ENCODE peak calls at places on chromosomes 3 and 15, in four cellular contexts. L is SK-N-SH; A is CD8-positive, alpha-beta T cell; I is colonic mucosa. T is an unnamed sample. For H3K27me3, the result is how much of the 10 kb centered on the place peaks cover.

GRCh38 chr3:125684199-125684598 is 88.9 kb upstream of the OSBPL11 start:
- DNase-seq in L (peak), I (no peak), A (no peak), T (peak)

GRCh38 chr15:48242531-48242930 is 36.4 kb downstream of the SLC12A1 start:
- DNase-seq in I (no peak), L (no peak), A (no peak), T (no peak)

GRCh38 chr3:113329757-113330156 is 111.5 kb downstream of the CFAP44 start:
- DNase-seq in L (no peak), A (no peak), I (no peak), T (no peak)

GRCh38 chr3:109330405-109330804 is 6.9 kb downstream of the DPPA4 start:
- DNase-seq in A (no peak), I (no peak), L (no peak), T (no peak)

GRCh38 chr3:30516238-30516637 is 90.2 kb upstream of the TGFBR2 start:
- DNase-seq in L (no peak), A (no peak), I (no peak), T (no peak)

GRCh38 chr3:10232138-10232537 is 16.1 kb upstream of the TATDN2 start:
- DNase-seq in L (no peak), I (no peak), A (no peak), T (no peak)

GRCh38 chr3:132781922-132782321 is 59.7 kb upstream of the NPHP3 start:
- DNase-seq in A (no peak), L (no peak), I (no peak), T (no peak)

GRCh38 chr3:124037332-124037731 is 45.4 kb upstream of the ROPN1 start:
- DNase-seq in L (no peak), A (no peak), I (no peak), T (no peak)

GRCh38 chr3:115245437-115245836 is 98.3 kb upstream of the ZBTB20 start:
- DNase-seq in I (no peak), A (no peak), L (no peak), T (no peak)

GRCh38 chr3:177830411-177830849 is 633.1 kb upstream of the TBL1XR1 start:
- DNase-seq in L (no peak), I (peak), A (no peak), T (no peak)

GRCh38 chr15:72796515-72797337 is 13.2 kb upstream of the ADPGK start:
- DNase-seq in A (peak), L (peak), I (peak), T (peak)

DNA sequence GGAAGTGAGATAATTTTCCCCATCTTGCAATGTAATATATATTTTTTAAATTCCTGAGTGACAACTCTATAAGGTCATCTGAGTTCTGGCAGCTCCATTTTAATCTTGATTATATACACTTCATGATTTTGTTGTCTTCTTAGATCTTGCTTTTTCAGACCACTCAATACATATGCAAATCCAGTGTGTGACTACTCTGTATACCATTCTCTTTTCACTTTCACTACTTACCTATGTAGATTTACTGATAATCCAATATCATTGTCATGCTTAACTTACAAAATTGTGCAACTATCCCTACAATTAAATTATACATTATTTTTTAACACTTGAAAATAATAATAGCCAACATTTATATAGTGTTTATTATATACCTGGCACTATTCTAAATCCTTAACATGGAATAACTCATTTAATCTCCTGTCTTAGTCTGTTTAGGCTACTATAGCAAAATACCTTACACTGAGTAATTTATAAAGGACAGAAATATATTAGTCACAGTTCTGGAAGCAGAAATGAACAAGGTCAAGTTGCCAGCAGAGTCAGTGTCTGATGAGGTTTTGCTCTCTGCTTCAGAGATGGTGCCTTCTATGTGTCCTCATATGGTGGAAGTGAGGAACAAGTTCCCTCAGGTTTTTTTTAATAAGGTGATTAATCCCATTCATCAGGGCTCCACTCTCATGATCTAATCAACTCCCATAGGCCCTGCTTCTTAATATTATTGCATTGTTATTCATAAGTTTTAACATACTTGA is 338.5 kb downstream of the TUSC7 start:
- DNase-seq in L (no peak), A (no peak), I (no peak), T (no peak)
- H3K4me3 ChIP-seq in L (no peak), A (no peak), I (no peak), T (no peak)

GRCh38 chr3:182668974-182669373 is 124.3 kb upstream of the ATP11B start:
- DNase-seq in A (no peak), L (no peak), I (no peak), T (no peak)

GRCh38 chr3:182673336-182673735 is 120.0 kb upstream of the ATP11B start:
- DNase-seq in A (no peak), I (no peak), L (no peak), T (no peak)

GRCh38 chr3:182668541-182668940 is 124.8 kb upstream of the ATP11B start:
- DNase-seq in L (no peak), I (no peak), A (no peak), T (no peak)

GRCh38 chr3:182671942-182672341 is 121.4 kb upstream of the ATP11B start:
- DNase-seq in A (no peak), L (peak), I (no peak), T (no peak)
- H3K27me3 ChIP-seq in A (under half), L (under half), I (under half), T (under half)

DNA sequence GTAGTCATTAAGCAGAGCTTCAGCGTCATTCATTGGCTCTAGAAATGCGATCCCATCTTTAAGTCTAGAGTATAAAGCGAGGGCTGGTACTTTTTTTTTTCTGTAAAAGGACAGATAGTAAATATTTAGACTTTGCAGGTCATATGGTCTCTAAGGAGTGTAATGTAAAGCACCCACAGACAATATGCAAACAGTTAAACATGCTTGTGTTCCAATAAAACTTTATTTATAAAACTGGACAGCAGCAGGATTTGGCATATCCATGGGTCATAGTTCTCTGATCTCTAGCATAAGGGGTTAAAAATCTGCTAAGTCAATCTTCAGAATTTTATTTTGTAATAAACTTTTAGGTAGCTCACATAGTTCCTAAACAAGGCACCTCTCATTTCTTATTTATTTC is 226.8 kb upstream of the TBC1D5 start:
- DNase-seq in I (no peak), A (no peak), L (no peak), T (no peak)
- H3K4me3 ChIP-seq in I (no peak), A (no peak), L (no peak), T (no peak)

DNA sequence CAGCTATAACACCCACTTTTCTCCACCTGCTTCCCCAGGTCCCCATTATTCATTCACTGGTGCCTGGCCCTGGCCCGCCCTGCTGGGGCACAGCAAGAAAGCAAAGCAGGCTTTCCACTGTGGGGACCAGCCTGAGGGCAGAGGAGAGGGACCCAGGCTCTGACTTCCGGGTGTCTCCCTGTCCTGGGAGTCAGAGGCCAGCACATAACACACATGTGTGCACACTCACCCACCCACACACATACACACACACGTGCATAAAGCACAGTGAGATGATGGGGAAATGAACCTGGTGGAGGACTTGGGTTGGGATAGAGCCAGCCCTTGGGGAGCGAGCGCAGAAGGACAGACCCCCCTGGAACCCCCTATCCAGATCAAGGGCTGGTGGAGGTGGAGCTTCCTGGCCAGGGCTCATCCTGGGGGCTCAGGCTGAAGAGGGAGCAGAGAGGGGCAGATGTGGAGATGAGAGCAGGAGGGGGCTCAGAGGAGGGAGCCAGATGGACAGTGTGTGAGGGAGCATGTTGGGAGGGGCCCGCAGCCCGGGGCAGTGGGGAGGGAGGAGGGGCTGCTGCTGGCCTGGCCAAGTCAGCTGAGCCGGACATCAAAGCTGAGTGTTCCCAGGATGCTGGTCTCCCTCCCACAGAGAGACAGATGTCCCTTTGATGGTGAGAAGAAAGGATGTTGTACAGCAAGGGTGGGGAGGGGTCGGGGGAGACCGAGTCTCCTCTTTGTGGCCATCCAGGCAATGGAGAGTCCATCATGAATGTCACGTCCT is 78.2 kb downstream of the LINGO1 start:
- DNase-seq in I (no peak), L (peak), A (no peak), T (no peak)
- H3K27me3 ChIP-seq in I (under half), L (under half), A (under half), T (under half)

GRCh38 chr15:45635763-45636292 is 999 bp downstream of the SQOR start:
- DNase-seq in I (no peak), A (no peak), L (no peak), T (no peak)
- H3K4me3 ChIP-seq in I (peak), A (peak), L (peak), T (no peak)

GRCh38 chr15:79179597-79179996 is 89.0 kb upstream of the RASGRF1 start:
- DNase-seq in I (no peak), L (no peak), A (no peak), T (no peak)
- H3K27me3 ChIP-seq in I (under half), L (under half), A (under half), T (under half)

GRCh38 chr3:11551019-11551418 is 92.7 kb downstream of the VGLL4 start:
- DNase-seq in A (no peak), L (no peak), I (no peak), T (no peak)
- H3K4me3 ChIP-seq in A (no peak), L (no peak), I (no peak), T (no peak)